ENCODE peak calls at places on chromosomes 7 and 10, in four cellular contexts. X, Q, P and A are unnamed samples.
A peak's percentile ranks its signal among the peaks of the same experiment; 100 is the strongest.

GRCh38 chr7:158702196-158702595 is 2.4 kb downstream of the NCAPG2 start:
- DNase-seq in Q (peak; percentile 47), X (no peak), P (no peak), A (no peak)

GRCh38 chr7:15604166-15604565 is 42.4 kb upstream of the AGMO start:
- DNase-seq in P (no peak), Q (no peak), X (no peak), A (no peak)

GRCh38 chr7:47520408-47520807 is 61.5 kb downstream of the TNS3 start:
- DNase-seq in Q (no peak), P (no peak), X (no peak), A (peak; percentile 39)

GRCh38 chr10:7264313-7264741 is 146.5 kb downstream of the SFMBT2 start:
- DNase-seq in Q (no peak), X (peak; percentile 66), P (no peak), A (no peak)

GRCh38 chr7:5452937-5453540 is 29.4 kb upstream of the TNRC18 start:
- DNase-seq in Q (no peak), P (peak; percentile 88), X (peak; percentile 66), A (no peak)

GRCh38 chr7:149883049-149883439 is 9.3 kb downstream of the ATP6V0E2 start:
- DNase-seq in P (no peak), X (no peak), Q (no peak), A (no peak)

GRCh38 chr7:27191081-27191715 is 6.2 kb upstream of the HOXA11 start:
- DNase-seq in P (no peak), Q (no peak), X (no peak), A (no peak)

GRCh38 chr7:69358163-69358821 is 240.0 kb upstream of the AUTS2 start:
- DNase-seq in Q (no peak), P (no peak), X (no peak), A (no peak)

GRCh38 chr10:90621577-90621976 is 236.3 kb downstream of the HTR7 start:
- DNase-seq in P (no peak), Q (no peak), X (no peak), A (no peak)

GRCh38 chr7:93944673-93945072 is 23.1 kb downstream of the GNG11 start:
- DNase-seq in P (no peak), X (no peak), Q (no peak), A (no peak)

GRCh38 chr7:93941956-93942355 is 20.4 kb downstream of the GNG11 start:
- DNase-seq in Q (no peak), X (no peak), P (no peak), A (no peak)

GRCh38 chr7:93945756-93946540 is 24.4 kb downstream of the GNG11 start:
- DNase-seq in P (no peak), Q (no peak), X (no peak), A (no peak)

GRCh38 chr7:93945083-93945482 is 23.5 kb downstream of the GNG11 start:
- DNase-seq in X (no peak), Q (no peak), P (no peak), A (no peak)

DNA sequence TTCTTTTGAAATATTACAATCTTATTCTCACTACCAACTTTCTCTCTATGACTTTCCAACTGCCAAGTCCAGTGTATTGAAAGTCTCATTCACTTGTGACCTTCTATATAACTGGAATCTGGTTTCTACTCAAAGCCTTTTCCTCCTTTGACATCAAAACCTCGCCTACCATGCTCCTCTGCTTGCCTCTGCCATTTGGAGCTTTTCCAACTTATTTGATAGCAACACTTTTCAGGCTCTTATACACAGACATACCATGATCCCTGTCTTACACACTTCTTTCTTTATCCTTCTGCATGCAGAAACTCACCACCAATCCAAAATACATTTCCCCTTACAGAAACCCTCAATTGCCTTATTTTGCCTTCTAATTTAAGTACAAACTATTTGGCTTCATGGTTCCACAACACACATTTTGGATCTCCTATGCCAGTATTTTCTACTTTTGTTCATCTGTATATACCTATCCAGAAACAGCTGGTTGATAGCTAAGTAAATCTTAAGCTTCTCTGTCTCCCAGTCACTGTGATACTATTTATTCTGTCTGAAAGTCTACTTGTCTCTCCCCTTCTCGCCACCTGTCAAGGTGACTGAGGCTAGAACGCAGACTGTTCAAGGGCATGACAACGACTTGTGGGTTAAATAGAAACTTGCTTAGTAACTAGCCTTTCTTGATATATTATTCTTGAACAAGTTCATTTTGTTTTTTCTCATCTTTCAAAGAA is 22.4 kb downstream of the GNG11 start:
- DNase-seq in X (no peak), Q (no peak), P (no peak), A (no peak)
- TF ChIP-seq RNF2 in X (no peak), Q (no peak), P (no peak), A (no peak)

DNA sequence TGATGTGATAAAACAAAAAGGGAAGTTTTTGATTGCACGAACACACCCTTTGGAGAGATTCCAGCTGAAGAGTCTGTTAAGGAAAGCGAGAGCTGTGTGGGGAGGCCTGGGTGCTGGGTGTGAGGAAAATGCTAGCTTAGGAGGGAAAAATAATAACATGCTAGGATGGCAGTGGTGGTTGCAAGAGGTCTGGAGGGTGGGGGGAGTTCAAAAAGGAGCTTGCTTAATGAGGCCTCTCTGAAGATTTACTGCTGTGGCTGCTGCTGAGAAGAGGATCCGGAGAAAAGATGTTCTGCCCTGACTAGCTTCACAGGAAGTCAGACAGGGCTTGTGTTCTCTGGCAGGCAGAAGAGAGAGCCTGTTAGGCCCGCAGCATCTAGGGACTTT is 101.7 kb downstream of the SAMD9 start:
- DNase-seq in X (no peak), P (no peak), Q (no peak), A (no peak)
- TF ChIP-seq PHF8 in X (no peak), P (no peak), Q (no peak), A (no peak)

GRCh38 chr10:33022090-33022489 is 64.1 kb upstream of the ITGB1 start:
- DNase-seq in P (no peak), Q (no peak), X (no peak), A (no peak)

GRCh38 chr10:33027088-33027487 is 69.1 kb upstream of the ITGB1 start:
- DNase-seq in Q (no peak), P (no peak), X (no peak), A (no peak)

GRCh38 chr10:33025039-33025438 is 67.0 kb upstream of the ITGB1 start:
- DNase-seq in P (no peak), X (no peak), Q (no peak), A (no peak)

GRCh38 chr10:33025910-33026309 is 67.9 kb upstream of the ITGB1 start:
- DNase-seq in P (no peak), X (no peak), Q (no peak), A (no peak)

DNA sequence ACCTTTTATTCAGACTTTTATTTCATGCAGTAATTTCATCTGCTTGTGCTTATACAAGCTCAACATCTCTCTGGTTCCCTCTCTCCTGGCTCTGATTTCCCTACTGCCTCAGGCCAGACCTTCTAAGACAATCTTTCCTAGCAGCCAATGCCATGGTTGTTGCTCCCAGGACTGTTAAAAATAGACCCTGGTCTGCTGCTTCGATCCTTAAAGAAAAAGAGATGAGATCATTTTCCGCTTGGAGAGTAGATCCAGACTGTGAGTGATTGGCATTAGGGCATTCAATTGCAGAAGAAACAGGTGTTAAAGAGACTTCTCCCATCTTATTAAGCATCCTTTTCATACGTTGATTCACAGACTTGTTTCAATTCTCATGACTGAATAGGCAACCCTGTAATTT is 68.4 kb upstream of the ITGB1 start:
- DNase-seq in Q (no peak), X (no peak), P (no peak), A (no peak)
- TF ChIP-seq RNF2 in Q (no peak), X (no peak), P (no peak), A (no peak)

GRCh38 chr10:101400529-101400928 is 46.6 kb downstream of the BTRC start:
- DNase-seq in P (no peak), X (peak; percentile 47), Q (no peak), A (no peak)
- TF ChIP-seq PHF8 in P (no peak), X (no peak), Q (no peak), A (no peak)

GRCh38 chr7:130409722-130410072 is 29.4 kb downstream of the CPA1 start:
- DNase-seq in Q (no peak), X (no peak), P (no peak), A (no peak)
- TF ChIP-seq RNF2 in Q (no peak), X (no peak), P (no peak), A (no peak)

GRCh38 chr10:70233109-70233938 is at the start of gene PPA1:
- DNase-seq in P (peak; percentile 100), X (peak; percentile 96), Q (peak; percentile 93), A (peak; percentile 92)

GRCh38 chr10:70232155-70232858 is 922 bp downstream of the PPA1 start:
- DNase-seq in X (peak; percentile 43), Q (no peak), P (peak; percentile 49), A (peak; percentile 71)

GRCh38 chr10:70232859-70233108 is 445 bp downstream of the PPA1 start:
- DNase-seq in Q (no peak), X (no peak), P (no peak), A (no peak)

GRCh38 chr10:70234668-70235447 is 1.6 kb upstream of the PPA1 start:
- DNase-seq in Q (no peak), X (no peak), P (no peak), A (no peak)

DNA sequence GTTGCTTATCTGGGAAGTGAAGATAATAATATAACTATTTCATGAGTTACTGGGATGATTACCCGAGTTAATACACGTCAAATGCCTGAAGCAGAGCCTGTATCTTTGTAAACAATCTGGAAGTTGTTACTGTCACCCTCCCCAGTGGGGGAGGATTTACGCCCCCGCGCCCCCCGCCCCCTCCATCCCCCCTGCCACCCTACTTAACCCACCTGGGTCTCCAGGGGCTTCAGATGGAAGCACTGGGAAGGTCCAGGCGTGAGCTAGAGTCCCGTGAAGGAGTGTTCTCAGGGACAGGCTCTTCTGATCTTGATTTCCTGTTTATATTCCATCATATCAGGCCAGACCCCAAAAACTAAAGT is 691 bp upstream of the PPA1 start:
- DNase-seq in X (no peak), P (peak; percentile 59), Q (no peak), A (no peak)
- TF ChIP-seq PHF8 in X (no peak), P (no peak), Q (no peak), A (no peak)

GRCh38 chr10:4719040-4719439 is 107.0 kb upstream of the AKR1E2 start:
- DNase-seq in P (no peak), Q (no peak), X (no peak), A (no peak)

GRCh38 chr10:4718544-4718943 is 107.5 kb upstream of the AKR1E2 start:
- DNase-seq in X (no peak), Q (no peak), P (no peak), A (no peak)

GRCh38 chr10:4720463-4720862 is 105.5 kb upstream of the AKR1E2 start:
- DNase-seq in X (no peak), Q (no peak), P (no peak), A (no peak)

GRCh38 chr10:4719671-4720070 is 106.3 kb upstream of the AKR1E2 start:
- DNase-seq in X (no peak), Q (no peak), P (no peak), A (no peak)

DNA sequence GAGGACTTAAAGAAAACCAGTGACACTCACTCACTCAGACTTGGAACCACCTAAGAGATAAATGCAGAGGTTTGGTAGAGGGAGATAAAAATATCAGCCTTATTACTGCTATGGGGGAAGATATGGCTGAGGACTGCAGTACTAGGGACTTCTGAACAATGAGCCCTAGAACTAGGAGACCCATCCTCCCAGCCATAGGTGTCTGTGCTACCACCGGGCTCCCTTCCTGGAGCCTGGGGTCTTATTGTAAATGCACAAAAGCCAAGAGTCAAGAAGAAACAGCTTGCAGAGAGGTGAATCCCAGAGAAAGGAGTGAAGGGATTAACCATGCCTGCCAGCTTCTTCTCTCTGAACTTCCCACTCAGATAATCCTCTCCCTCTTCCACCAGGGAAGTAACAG is 108.3 kb upstream of the AKR1E2 start:
- DNase-seq in P (no peak), X (no peak), Q (no peak), A (no peak)
- TF ChIP-seq RNF2 in P (no peak), X (no peak), Q (no peak), A (no peak)

GRCh38 chr7:34091330-34091917 is 186.1 kb downstream of the BMPER start:
- DNase-seq in P (peak; percentile 8), X (peak; percentile 53), Q (no peak), A (peak; percentile 38)
- TF ChIP-seq PHF8 in P (no peak), X (no peak), Q (no peak), A (no peak)